ENCODE peak calls at places on chromosomes 12 and 14, in eight cellular contexts. D is stimulated activated CD4-positive, alpha-beta T cell treated with anti-CD3 and anti-CD28 coated beads, Interleukin-1b, Interleukin-23, amount 100 ng/mL, for 24 hours; O is H7; N is NCI-H774; H is KBM-7; V is WERI-Rb-1; I is T-helper 17 cell; E is substantia nigra. Q is an unnamed sample.

GRCh38 chr14:52596320-52596719 is 43.7 kb downstream of the GPR137C start:
- DNase-seq in O (no peak), I (no peak), N (no peak), D (no peak), V (no peak), H (no peak), E (no peak), Q (no peak)

GRCh38 chr12:66092559-66093269 is 37.8 kb downstream of the LLPH start:
- DNase-seq in H (no peak), I (no peak), N (no peak), E (no peak), D (no peak), V (no peak), O (no peak), Q (no peak)

GRCh38 chr12:13102481-13103195 is 829 bp downstream of the GSG1 start:
- DNase-seq in O (no peak), D (no peak), E (no peak), I (no peak), N (no peak), V (no peak), H (peak; percentile 31), Q (no peak)

GRCh38 chr14:32561520-32561919 is 232.4 kb downstream of the AKAP6 start:
- DNase-seq in H (no peak), O (no peak), E (no peak), N (no peak), V (no peak), D (no peak), I (no peak), Q (no peak)

GRCh38 chr12:119877639-119877948 is 474 bp upstream of the CIT start:
- DNase-seq in H (no peak), E (no peak), I (no peak), N (no peak), V (no peak), O (no peak), D (no peak), Q (no peak)

GRCh38 chr14:71408362-71409035 is 501.2 kb downstream of the PCNX1 start:
- DNase-seq in H (no peak), D (no peak), V (no peak), N (no peak), E (no peak), O (no peak), I (no peak), Q (no peak)

GRCh38 chr12:87779858-87780498 is 249.2 kb downstream of the C12orf50 start:
- DNase-seq in N (no peak), H (no peak), E (no peak), I (no peak), V (no peak), O (no peak), D (no peak), Q (peak; percentile 78)

GRCh38 chr12:106135781-106136180 is 3.0 kb downstream of the NUAK1 start:
- DNase-seq in I (no peak), O (no peak), V (no peak), N (no peak), H (no peak), E (no peak), D (no peak), Q (peak; percentile 48)

GRCh38 chr12:124750787-124751471 is 112.7 kb downstream of the SCARB1 start:
- DNase-seq in D (no peak), H (no peak), I (no peak), V (peak; percentile 82), E (no peak), N (no peak), O (peak; percentile 91), Q (no peak)

GRCh38 chr14:55180434-55180833 is 11.0 kb downstream of the DLGAP5 start:
- DNase-seq in N (no peak), I (no peak), V (no peak), H (no peak), E (no peak), D (no peak), O (no peak), Q (no peak)

GRCh38 chr12:92561543-92561899 is 141.3 kb upstream of the PLEKHG7 start:
- DNase-seq in V (no peak), E (no peak), I (no peak), H (no peak), D (no peak), O (no peak), N (peak; percentile 46), Q (peak; percentile 92)

GRCh38 chr14:101125719-101126375 is 222.3 kb upstream of the RTL1 start:
- DNase-seq in N (no peak), O (peak; percentile 24), I (no peak), E (no peak), D (no peak), V (no peak), H (no peak), Q (no peak)

GRCh38 chr12:85621041-85621440 is 215.2 kb downstream of the RASSF9 start:
- DNase-seq in H (no peak), D (no peak), I (no peak), N (no peak), E (no peak), V (no peak), O (no peak), Q (no peak)

GRCh38 chr12:82931349-82932116 is 244.8 kb downstream of the TMTC2 start:
- DNase-seq in H (no peak), D (no peak), E (no peak), V (no peak), I (no peak), O (no peak), N (no peak), Q (no peak)

GRCh38 chr12:1925125-1925963 is 6.9 kb upstream of the CACNA2D4 start:
- DNase-seq in D (no peak), H (no peak), E (no peak), I (no peak), N (no peak), V (no peak), O (peak; percentile 8), Q (no peak)

GRCh38 chr14:101315802-101316296 is 245.4 kb upstream of the DIO3 start:
- DNase-seq in H (no peak), D (no peak), N (no peak), I (no peak), E (no peak), V (no peak), O (no peak), Q (no peak)

GRCh38 chr14:81633496-81633895 is 99.8 kb upstream of the SEL1L start:
- DNase-seq in N (no peak), O (no peak), E (no peak), V (no peak), H (no peak), I (no peak), D (no peak), Q (no peak)